ENCODE peak calls at places on chromosome 21, in eight cellular contexts. One of them, this sample, is unnamed. For H3K4me1, the result is how much of the 10 kb centered on the place peaks cover.

GRCh38 chr21:28267449-28267848 is 725.2 kb downstream of the LTN1 start:
- DNase-seq in thoracic aorta: no peak
- DNase-seq in Peyer's patch: no peak
- DNase-seq in BE2C: no peak
- DNase-seq in CD4-positive, CD25-positive, alpha-beta regulatory T cell: no peak
- DNase-seq in CD8-positive, alpha-beta T cell: no peak
- DNase-seq in IMR-90: no peak
- DNase-seq in heart left ventricle: no peak
- DNase-seq in this sample: no peak

GRCh38 chr21:45073301-45074047 is 906 bp upstream of the ADARB1 start:
- DNase-seq in Peyer's patch: peak
- DNase-seq in heart left ventricle: no peak
- DNase-seq in thoracic aorta: no peak
- DNase-seq in CD8-positive, alpha-beta T cell: no peak
- DNase-seq in CD4-positive, CD25-positive, alpha-beta regulatory T cell: no peak
- DNase-seq in IMR-90: peak
- DNase-seq in BE2C: peak
- DNase-seq in this sample: peak

GRCh38 chr21:38346286-38346685 is 89.5 kb downstream of the KCNJ15 start:
- DNase-seq in Peyer's patch: no peak
- DNase-seq in IMR-90: no peak
- DNase-seq in thoracic aorta: no peak
- DNase-seq in CD8-positive, alpha-beta T cell: no peak
- DNase-seq in CD4-positive, CD25-positive, alpha-beta regulatory T cell: no peak
- DNase-seq in heart left ventricle: no peak
- DNase-seq in BE2C: no peak
- DNase-seq in this sample: no peak

GRCh38 chr21:25582164-25582563 is 25.1 kb downstream of the MRPL39 start:
- DNase-seq in heart left ventricle: no peak
- DNase-seq in IMR-90: no peak
- DNase-seq in thoracic aorta: no peak
- DNase-seq in BE2C: no peak
- DNase-seq in Peyer's patch: no peak
- DNase-seq in CD8-positive, alpha-beta T cell: no peak
- DNase-seq in CD4-positive, CD25-positive, alpha-beta regulatory T cell: no peak
- DNase-seq in this sample: no peak

GRCh38 chr21:30216041-30216723 is at the start of gene CLDN8:
- DNase-seq in CD8-positive, alpha-beta T cell: no peak
- DNase-seq in heart left ventricle: no peak
- DNase-seq in thoracic aorta: no peak
- DNase-seq in Peyer's patch: no peak
- DNase-seq in BE2C: no peak
- DNase-seq in IMR-90: no peak
- DNase-seq in CD4-positive, CD25-positive, alpha-beta regulatory T cell: no peak
- DNase-seq in this sample: no peak

GRCh38 chr21:45439901-45440461 is 35.0 kb downstream of the COL18A1 start:
- DNase-seq in BE2C: no peak
- DNase-seq in thoracic aorta: no peak
- DNase-seq in IMR-90: no peak
- DNase-seq in heart left ventricle: peak
- DNase-seq in Peyer's patch: no peak
- DNase-seq in CD4-positive, CD25-positive, alpha-beta regulatory T cell: no peak
- DNase-seq in CD8-positive, alpha-beta T cell: no peak
- DNase-seq in this sample: no peak

GRCh38 chr21:37800122-37800455 is 116.2 kb downstream of the KCNJ6 start:
- DNase-seq in BE2C: no peak
- DNase-seq in CD4-positive, CD25-positive, alpha-beta regulatory T cell: no peak
- DNase-seq in thoracic aorta: no peak
- DNase-seq in heart left ventricle: no peak
- DNase-seq in IMR-90: no peak
- DNase-seq in Peyer's patch: no peak
- DNase-seq in CD8-positive, alpha-beta T cell: no peak
- DNase-seq in this sample: peak

GRCh38 chr21:26572668-26573381 is at the start of gene CYYR1:
- DNase-seq in CD4-positive, CD25-positive, alpha-beta regulatory T cell: no peak
- DNase-seq in heart left ventricle: peak
- DNase-seq in IMR-90: no peak
- DNase-seq in CD8-positive, alpha-beta T cell: no peak
- DNase-seq in Peyer's patch: no peak
- DNase-seq in BE2C: no peak
- DNase-seq in thoracic aorta: no peak
- DNase-seq in this sample: peak

GRCh38 chr21:44647222-44647552 is 973 bp downstream of the KRTAP10-11 start:
- DNase-seq in IMR-90: no peak
- DNase-seq in thoracic aorta: no peak
- DNase-seq in CD4-positive, CD25-positive, alpha-beta regulatory T cell: no peak
- DNase-seq in heart left ventricle: no peak
- DNase-seq in CD8-positive, alpha-beta T cell: no peak
- DNase-seq in BE2C: no peak
- DNase-seq in Peyer's patch: no peak
- DNase-seq in this sample: no peak

GRCh38 chr21:16248705-16249104 is 518.9 kb downstream of the USP25 start:
- DNase-seq in Peyer's patch: no peak
- DNase-seq in IMR-90: no peak
- DNase-seq in CD4-positive, CD25-positive, alpha-beta regulatory T cell: no peak
- DNase-seq in BE2C: no peak
- DNase-seq in thoracic aorta: no peak
- DNase-seq in heart left ventricle: no peak
- DNase-seq in CD8-positive, alpha-beta T cell: no peak
- DNase-seq in this sample: no peak

GRCh38 chr21:46035809-46036695 is 54.5 kb downstream of the COL6A1 start:
- DNase-seq in thoracic aorta: no peak
- DNase-seq in CD8-positive, alpha-beta T cell: no peak
- DNase-seq in BE2C: no peak
- DNase-seq in CD4-positive, CD25-positive, alpha-beta regulatory T cell: no peak
- DNase-seq in Peyer's patch: no peak
- DNase-seq in IMR-90: peak
- DNase-seq in heart left ventricle: peak
- DNase-seq in this sample: no peak

GRCh38 chr21:45809421-45809820 is 165.9 kb downstream of the PCBP3 start:
- DNase-seq in CD8-positive, alpha-beta T cell: no peak
- DNase-seq in Peyer's patch: no peak
- DNase-seq in BE2C: no peak
- DNase-seq in IMR-90: no peak
- DNase-seq in heart left ventricle: no peak
- DNase-seq in CD4-positive, CD25-positive, alpha-beta regulatory T cell: no peak
- DNase-seq in thoracic aorta: no peak
- DNase-seq in this sample: no peak

GRCh38 chr21:37130971-37131370 is 57.9 kb downstream of the TTC3 start:
- DNase-seq in IMR-90: peak
- DNase-seq in CD8-positive, alpha-beta T cell: no peak
- DNase-seq in thoracic aorta: no peak
- DNase-seq in heart left ventricle: no peak
- DNase-seq in Peyer's patch: no peak
- DNase-seq in CD4-positive, CD25-positive, alpha-beta regulatory T cell: no peak
- DNase-seq in BE2C: no peak
- DNase-seq in this sample: no peak

GRCh38 chr21:41411449-41412089 is 14.5 kb upstream of the MX1 start:
- DNase-seq in BE2C: no peak
- DNase-seq in CD8-positive, alpha-beta T cell: no peak
- DNase-seq in thoracic aorta: no peak
- DNase-seq in Peyer's patch: peak
- DNase-seq in CD4-positive, CD25-positive, alpha-beta regulatory T cell: peak
- DNase-seq in heart left ventricle: no peak
- DNase-seq in IMR-90: no peak
- DNase-seq in this sample: no peak

GRCh38 chr21:15057290-15057689 is 7.5 kb downstream of the NRIP1 start:
- DNase-seq in BE2C: peak
- DNase-seq in CD8-positive, alpha-beta T cell: no peak
- DNase-seq in Peyer's patch: no peak
- DNase-seq in thoracic aorta: no peak
- DNase-seq in IMR-90: no peak
- DNase-seq in heart left ventricle: no peak
- DNase-seq in CD4-positive, CD25-positive, alpha-beta regulatory T cell: peak
- DNase-seq in this sample: no peak

GRCh38 chr21:39685236-39685635 is 59.7 kb upstream of the IGSF5 start:
- DNase-seq in IMR-90: no peak
- DNase-seq in CD8-positive, alpha-beta T cell: no peak
- DNase-seq in BE2C: no peak
- DNase-seq in thoracic aorta: no peak
- DNase-seq in heart left ventricle: no peak
- DNase-seq in CD4-positive, CD25-positive, alpha-beta regulatory T cell: no peak
- DNase-seq in Peyer's patch: no peak
- DNase-seq in this sample: no peak

GRCh38 chr21:46038871-46039397 is 57.4 kb downstream of the COL6A1 start:
- DNase-seq in heart left ventricle: peak
- DNase-seq in BE2C: no peak
- DNase-seq in CD4-positive, CD25-positive, alpha-beta regulatory T cell: no peak
- DNase-seq in thoracic aorta: peak
- DNase-seq in IMR-90: peak
- DNase-seq in CD8-positive, alpha-beta T cell: no peak
- DNase-seq in Peyer's patch: no peak
- DNase-seq in this sample: peak

GRCh38 chr21:40047993-40048730 is 180.9 kb downstream of the PCP4 start:
- DNase-seq in heart left ventricle: no peak
- DNase-seq in BE2C: no peak
- DNase-seq in IMR-90: no peak
- DNase-seq in CD8-positive, alpha-beta T cell: no peak
- DNase-seq in CD4-positive, CD25-positive, alpha-beta regulatory T cell: no peak
- DNase-seq in thoracic aorta: peak
- DNase-seq in Peyer's patch: no peak
- DNase-seq in this sample: no peak

GRCh38 chr21:45893166-45894106 is 88.1 kb upstream of the COL6A1 start:
- DNase-seq in BE2C: peak
- DNase-seq in heart left ventricle: no peak
- DNase-seq in CD8-positive, alpha-beta T cell: no peak
- DNase-seq in CD4-positive, CD25-positive, alpha-beta regulatory T cell: no peak
- DNase-seq in IMR-90: no peak
- DNase-seq in Peyer's patch: no peak
- DNase-seq in thoracic aorta: no peak
- DNase-seq in this sample: no peak

GRCh38 chr21:37350472-37350871 is 16.1 kb upstream of the DYRK1A start:
- DNase-seq in Peyer's patch: no peak
- DNase-seq in BE2C: no peak
- DNase-seq in thoracic aorta: no peak
- DNase-seq in CD8-positive, alpha-beta T cell: no peak
- DNase-seq in IMR-90: no peak
- DNase-seq in CD4-positive, CD25-positive, alpha-beta regulatory T cell: no peak
- DNase-seq in heart left ventricle: no peak
- DNase-seq in this sample: no peak

GRCh38 chr21:25421327-25422028 is 185.8 kb downstream of the MRPL39 start:
- DNase-seq in IMR-90: peak
- DNase-seq in Peyer's patch: peak
- DNase-seq in CD8-positive, alpha-beta T cell: no peak
- DNase-seq in heart left ventricle: no peak
- DNase-seq in CD4-positive, CD25-positive, alpha-beta regulatory T cell: peak
- DNase-seq in thoracic aorta: no peak
- DNase-seq in BE2C: peak
- DNase-seq in this sample: peak

GRCh38 chr21:14752006-14752909 is 206.1 kb upstream of the SAMSN1 start:
- DNase-seq in Peyer's patch: no peak
- DNase-seq in CD8-positive, alpha-beta T cell: no peak
- DNase-seq in heart left ventricle: no peak
- DNase-seq in CD4-positive, CD25-positive, alpha-beta regulatory T cell: no peak
- DNase-seq in IMR-90: no peak
- DNase-seq in thoracic aorta: no peak
- DNase-seq in BE2C: no peak
- DNase-seq in this sample: no peak

GRCh38 chr21:42659416-42660117 is 6.1 kb downstream of the PDE9A start:
- DNase-seq in CD4-positive, CD25-positive, alpha-beta regulatory T cell: no peak
- DNase-seq in thoracic aorta: no peak
- DNase-seq in heart left ventricle: peak
- DNase-seq in BE2C: peak
- DNase-seq in IMR-90: no peak
- DNase-seq in Peyer's patch: no peak
- DNase-seq in CD8-positive, alpha-beta T cell: no peak
- DNase-seq in this sample: no peak
- H3K4me1 ChIP-seq in CD4-positive, CD25-positive, alpha-beta regulatory T cell: under half
- H3K4me1 ChIP-seq in thoracic aorta: under half
- H3K4me1 ChIP-seq in heart left ventricle: under half
- H3K4me1 ChIP-seq in BE2C: under half
- H3K4me1 ChIP-seq in IMR-90: under half
- H3K4me1 ChIP-seq in Peyer's patch: under half
- H3K4me1 ChIP-seq in CD8-positive, alpha-beta T cell: under half
- H3K4me1 ChIP-seq in this sample: under half

GRCh38 chr21:43347461-43347860 is 79.5 kb downstream of the SIK1 start:
- DNase-seq in thoracic aorta: no peak
- DNase-seq in BE2C: no peak
- DNase-seq in heart left ventricle: no peak
- DNase-seq in CD4-positive, CD25-positive, alpha-beta regulatory T cell: no peak
- DNase-seq in Peyer's patch: no peak
- DNase-seq in CD8-positive, alpha-beta T cell: no peak
- DNase-seq in IMR-90: no peak
- DNase-seq in this sample: no peak
- H3K4me1 ChIP-seq in thoracic aorta: under half
- H3K4me1 ChIP-seq in BE2C: under half
- H3K4me1 ChIP-seq in heart left ventricle: under half
- H3K4me1 ChIP-seq in CD4-positive, CD25-positive, alpha-beta regulatory T cell: under half
- H3K4me1 ChIP-seq in Peyer's patch: under half
- H3K4me1 ChIP-seq in CD8-positive, alpha-beta T cell: under half
- H3K4me1 ChIP-seq in IMR-90: under half
- H3K4me1 ChIP-seq in this sample: under half

DNA sequence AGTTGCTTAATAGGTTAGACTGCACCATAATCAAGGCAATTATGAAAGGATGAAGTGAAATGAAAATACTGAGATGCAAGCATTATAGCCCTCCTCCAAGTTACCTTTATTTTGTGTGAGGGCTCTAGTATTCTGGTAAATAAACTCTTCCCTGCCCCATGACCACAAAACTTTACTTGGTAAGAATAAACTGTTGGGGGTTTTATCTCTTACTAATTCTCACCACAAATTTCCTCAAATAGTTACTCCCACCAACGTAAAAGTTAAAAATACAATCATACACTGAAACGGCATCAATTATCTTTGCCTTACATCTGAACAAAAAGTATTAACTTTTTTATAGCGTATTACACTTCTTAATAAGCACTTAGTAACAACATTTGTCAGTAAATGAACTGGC is 29.5 kb downstream of the C21orf91 start:
- DNase-seq in IMR-90: no peak
- DNase-seq in thoracic aorta: no peak
- DNase-seq in BE2C: no peak
- DNase-seq in CD8-positive, alpha-beta T cell: no peak
- DNase-seq in heart left ventricle: no peak
- DNase-seq in Peyer's patch: no peak
- DNase-seq in CD4-positive, CD25-positive, alpha-beta regulatory T cell: no peak
- DNase-seq in this sample: no peak
- H3K4me1 ChIP-seq in IMR-90: under half
- H3K4me1 ChIP-seq in thoracic aorta: under half
- H3K4me1 ChIP-seq in BE2C: under half
- H3K4me1 ChIP-seq in CD8-positive, alpha-beta T cell: half or more
- H3K4me1 ChIP-seq in heart left ventricle: under half
- H3K4me1 ChIP-seq in Peyer's patch: under half
- H3K4me1 ChIP-seq in CD4-positive, CD25-positive, alpha-beta regulatory T cell: half or more
- H3K4me1 ChIP-seq in this sample: under half

DNA sequence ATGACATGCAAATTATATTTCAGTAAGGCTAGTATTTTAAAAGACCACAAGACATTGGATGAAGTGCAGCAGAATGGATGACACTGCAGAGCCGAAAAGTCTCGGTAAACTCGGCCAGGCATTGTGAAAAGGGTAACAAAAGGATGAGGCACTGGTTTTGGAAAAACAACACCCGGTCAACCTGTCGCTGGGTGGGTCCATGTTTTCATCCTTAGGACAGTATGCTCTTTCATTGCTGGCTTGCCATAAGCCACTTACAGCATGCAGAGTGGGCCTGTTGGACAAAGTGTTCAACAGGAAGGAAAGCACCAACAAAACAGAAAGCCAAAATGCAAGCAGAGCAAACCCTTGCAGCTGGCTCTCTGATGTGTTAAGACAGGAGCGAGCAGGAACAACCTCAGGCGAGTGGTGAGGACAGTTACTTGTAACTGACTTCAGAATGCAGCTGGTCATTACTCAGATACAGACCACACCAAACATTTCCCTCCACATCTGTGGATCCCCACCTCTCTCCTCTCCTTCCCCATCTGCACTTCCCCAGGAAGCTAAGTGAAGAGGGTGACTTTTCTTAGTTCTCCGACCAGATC is 2.9 kb upstream of the RCAN1 start:
- DNase-seq in Peyer's patch: no peak
- DNase-seq in BE2C: no peak
- DNase-seq in CD4-positive, CD25-positive, alpha-beta regulatory T cell: no peak
- DNase-seq in IMR-90: no peak
- DNase-seq in CD8-positive, alpha-beta T cell: no peak
- DNase-seq in thoracic aorta: no peak
- DNase-seq in heart left ventricle: no peak
- DNase-seq in this sample: no peak
- H3K4me1 ChIP-seq in Peyer's patch: under half
- H3K4me1 ChIP-seq in BE2C: under half
- H3K4me1 ChIP-seq in CD4-positive, CD25-positive, alpha-beta regulatory T cell: under half
- H3K4me1 ChIP-seq in IMR-90: under half
- H3K4me1 ChIP-seq in CD8-positive, alpha-beta T cell: under half
- H3K4me1 ChIP-seq in thoracic aorta: under half
- H3K4me1 ChIP-seq in heart left ventricle: under half
- H3K4me1 ChIP-seq in this sample: under half